ENCODE peak calls at places on chromosomes 6 and 20, in six cellular contexts. E, J, Z, C, L and I are unnamed samples.

GRCh38 chr6:168877821-168878282 is 375.8 kb downstream of the THBS2 start:
- DNase-seq in E (no peak), Z (no peak), C (no peak), L (no peak), J (no peak), I (no peak)

GRCh38 chr6:52725530-52726192 is 37.6 kb downstream of the GSTA2 start:
- DNase-seq in L (no peak), E (no peak), Z (peak; percentile 30), C (no peak), J (no peak), I (no peak)

GRCh38 chr20:38601216-38602184 is at the start of gene ARHGAP40:
- DNase-seq in J (no peak), Z (peak; percentile 46), E (no peak), C (no peak), L (no peak), I (peak; percentile 51)

GRCh38 chr6:109686566-109686965 is 4.4 kb downstream of the AK9 start:
- DNase-seq in Z (no peak), E (no peak), J (no peak), L (no peak), C (no peak), I (no peak)

GRCh38 chr6:137237413-137238170 is 18.4 kb upstream of the IFNGR1 start:
- DNase-seq in J (no peak), C (no peak), E (no peak), L (no peak), Z (peak; percentile 53), I (no peak)

GRCh38 chr6:29887330-29887818 is 55.0 kb upstream of the HLA-A start:
- DNase-seq in Z (no peak), L (no peak), C (no peak), E (no peak), J (peak; percentile 65), I (peak; percentile 34)

GRCh38 chr6:133807531-133807930 is 81.4 kb upstream of the TCF21 start:
- DNase-seq in C (no peak), Z (no peak), L (no peak), J (no peak), E (no peak), I (no peak)

GRCh38 chr20:21432911-21433310 is 35.6 kb upstream of the NKX2-4 start:
- DNase-seq in C (no peak), L (no peak), Z (no peak), J (no peak), E (no peak), I (no peak)

GRCh38 chr6:35014341-35014740 is 125.3 kb downstream of the ANKS1A start:
- DNase-seq in Z (no peak), J (no peak), C (no peak), L (no peak), E (no peak), I (no peak)

GRCh38 chr20:16014436-16014835 is 558.8 kb downstream of the KIF16B start:
- DNase-seq in L (no peak), C (no peak), Z (no peak), J (no peak), E (no peak), I (no peak)

GRCh38 chr20:52150440-52151258 is 40.9 kb downstream of the ZFP64 start:
- DNase-seq in Z (no peak), C (no peak), J (no peak), E (peak; percentile 76), L (peak; percentile 51), I (peak; percentile 54)

GRCh38 chr6:136031982-136032381 is 180.5 kb downstream of the PDE7B start:
- DNase-seq in J (no peak), E (peak; percentile 47), L (peak; percentile 4), Z (no peak), C (no peak), I (no peak)

GRCh38 chr6:146997062-146997461 is 207.2 kb upstream of the STXBP5 start:
- DNase-seq in L (no peak), C (no peak), E (no peak), J (no peak), Z (no peak), I (no peak)

GRCh38 chr6:148868901-148869300 is 122.1 kb downstream of the UST start:
- DNase-seq in J (no peak), E (no peak), Z (no peak), L (no peak), C (no peak), I (no peak)

GRCh38 chr6:107689881-107690545 is 134.1 kb downstream of the SCML4 start:
- DNase-seq in E (no peak), L (no peak), J (no peak), C (no peak), Z (no peak), I (no peak)

GRCh38 chr6:168354338-168354737 is 34.8 kb upstream of the DACT2 start:
- DNase-seq in J (no peak), Z (no peak), C (no peak), E (no peak), L (no peak), I (no peak)

GRCh38 chr20:51512645-51513044 is 29.9 kb downstream of the NFATC2 start:
- DNase-seq in C (no peak), J (no peak), E (no peak), L (no peak), Z (no peak), I (no peak)

GRCh38 chr20:48826883-48827771 is 672 bp downstream of the PREX1 start:
- DNase-seq in E (no peak), L (peak; percentile 67), J (no peak), Z (no peak), C (no peak), I (peak; percentile 79)

GRCh38 chr6:92431502-92431901 is 987.9 kb downstream of the EPHA7 start:
- DNase-seq in L (no peak), C (no peak), J (no peak), Z (no peak), E (no peak), I (no peak)

DNA sequence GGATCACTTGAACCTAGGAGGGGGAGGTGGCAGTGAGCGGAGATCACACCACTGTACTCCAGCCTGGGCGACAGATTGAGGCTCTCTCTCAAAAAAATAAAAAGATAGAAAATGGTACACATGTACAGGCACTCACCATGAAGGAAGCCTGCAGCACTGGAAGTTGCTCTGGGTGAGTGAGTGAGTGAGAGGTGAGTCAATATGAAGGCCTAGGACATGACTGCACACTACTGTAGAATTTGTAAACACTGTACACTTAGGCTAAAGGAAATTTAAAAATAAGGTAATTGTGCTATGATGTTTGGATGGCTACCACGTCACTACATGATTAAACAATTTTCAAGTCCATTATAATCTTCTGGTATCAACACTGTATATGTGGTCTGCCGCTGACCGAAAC is 216.2 kb downstream of the FOXC1 start:
- DNase-seq in Z (no peak), J (no peak), E (no peak), C (no peak), L (no peak), I (no peak)
- H3K27ac ChIP-seq in Z (no peak overlapping the region), J (no peak overlapping the region), E (no peak overlapping the region), C (no peak overlapping the region), L (no peak overlapping the region), I (no peak overlapping the region)

DNA sequence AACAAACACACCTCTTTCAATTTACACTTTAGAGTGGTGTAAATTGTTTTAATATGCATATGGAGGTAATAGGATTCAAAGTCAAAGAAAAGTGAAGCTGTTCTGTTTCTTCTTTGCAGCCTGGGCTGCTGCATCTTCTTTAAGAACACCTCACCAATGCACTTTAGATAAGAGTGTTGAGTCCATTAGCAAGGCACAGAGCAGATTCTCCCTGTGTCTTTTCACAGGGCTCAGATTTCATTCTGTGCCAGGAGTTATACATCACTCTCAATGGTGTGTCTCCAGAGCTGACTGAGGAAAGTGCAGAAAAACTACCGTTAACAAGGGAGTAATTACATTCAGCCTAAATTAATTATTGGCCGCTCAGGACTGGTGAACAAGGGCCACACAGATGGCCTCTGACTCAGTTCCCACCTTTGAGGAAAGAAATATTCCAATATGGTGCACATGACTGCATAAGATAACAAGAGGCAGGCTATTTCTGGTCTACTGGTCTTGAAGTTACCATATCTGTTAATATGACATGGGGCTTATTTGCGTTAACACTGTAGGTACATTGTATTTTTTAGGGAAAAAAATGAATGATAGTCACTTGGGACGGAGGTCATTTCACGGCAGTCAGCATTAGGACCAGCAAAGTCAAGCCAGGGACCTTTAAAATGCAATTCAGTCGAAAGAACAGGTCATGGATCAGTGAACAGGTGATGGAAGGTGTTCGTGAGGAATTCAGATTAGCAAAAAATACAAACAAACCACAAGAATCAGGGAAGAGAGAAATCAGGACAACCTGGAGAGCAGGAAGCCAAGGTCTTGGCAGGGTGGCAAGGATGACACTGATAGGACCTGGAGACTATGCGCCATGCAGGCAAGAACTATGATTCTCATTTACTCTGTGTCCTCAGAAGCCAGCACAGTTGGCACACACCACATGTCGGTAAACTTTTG is 203.7 kb downstream of the TBX18 start:
- DNase-seq in C (no peak), L (no peak), J (no peak), Z (no peak), E (no peak), I (no peak)
- H3K27ac ChIP-seq in C (no peak overlapping the region), L (no peak overlapping the region), J (no peak overlapping the region), Z (no peak overlapping the region), E (no peak overlapping the region), I (no peak overlapping the region)

GRCh38 chr20:591941-592340 is 18.2 kb downstream of the TCF15 start:
- DNase-seq in E (no peak), Z (no peak), L (no peak), J (no peak), C (no peak), I (no peak)

GRCh38 chr20:597560-597959 is 12.5 kb downstream of the TCF15 start:
- DNase-seq in Z (no peak), J (no peak), L (no peak), E (no peak), C (no peak), I (no peak)

GRCh38 chr20:592506-592905 is 17.6 kb downstream of the TCF15 start:
- DNase-seq in Z (no peak), J (no peak), L (no peak), E (no peak), C (no peak), I (no peak)

GRCh38 chr20:598133-598881 is 11.8 kb downstream of the TCF15 start:
- DNase-seq in C (no peak), E (no peak), J (no peak), L (no peak), Z (no peak), I (no peak)

DNA sequence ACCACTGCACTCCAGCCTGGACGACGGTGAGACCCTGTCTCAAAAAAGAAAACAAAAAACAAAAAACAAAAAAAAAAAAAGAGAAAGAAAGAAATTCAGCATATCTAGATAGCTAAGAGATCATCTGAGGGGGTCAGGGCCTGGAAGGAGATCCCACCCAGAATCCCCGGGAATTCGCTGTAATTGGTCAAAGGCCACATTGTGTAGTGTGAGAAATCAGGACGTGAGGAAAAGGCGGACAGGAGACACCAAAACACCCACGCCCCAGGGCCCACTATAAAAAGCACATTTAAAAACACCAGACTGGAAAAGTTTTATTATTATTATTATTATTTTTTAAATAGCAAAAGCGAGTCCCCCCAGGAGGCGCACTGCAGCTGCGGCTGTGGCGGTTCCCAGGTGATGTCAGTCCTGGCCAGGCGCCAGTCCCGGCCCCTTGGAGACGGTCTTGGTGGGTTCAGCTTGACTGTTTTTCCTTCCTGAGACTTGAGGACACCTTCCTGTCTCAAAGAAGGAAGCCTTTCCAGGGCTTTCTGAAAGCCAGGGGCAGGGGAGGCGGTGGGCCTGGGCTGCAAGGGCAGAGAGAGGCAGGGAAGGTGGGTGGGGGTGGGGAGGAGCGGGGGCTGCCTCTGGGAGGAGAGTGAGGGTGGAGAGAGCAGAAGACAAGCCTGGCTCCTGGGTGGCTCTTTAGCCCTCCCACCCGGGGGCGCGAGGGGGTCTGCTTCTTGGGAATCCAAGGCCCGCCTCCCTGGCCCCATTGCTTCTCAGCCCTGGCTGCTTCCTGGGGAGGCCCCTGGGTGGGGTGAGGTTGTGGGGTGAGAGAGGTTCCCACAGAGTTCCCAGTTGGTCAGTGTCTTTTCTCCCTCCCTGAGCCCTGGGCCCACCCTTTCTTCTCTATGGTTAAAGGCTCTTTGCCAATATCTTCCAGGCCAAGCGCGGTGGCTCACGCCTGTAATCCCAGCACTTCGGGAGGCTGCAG is 14.5 kb downstream of the TCF15 start:
- DNase-seq in C (no peak), E (no peak), L (no peak), J (no peak), Z (no peak), I (no peak)
- H3K27ac ChIP-seq in C (no peak overlapping the region), E (no peak overlapping the region), L (no peak overlapping the region), J (no peak overlapping the region), Z (no peak overlapping the region), I (no peak overlapping the region)

GRCh38 chr6:11214911-11215310 is 17.6 kb downstream of the NEDD9 start:
- DNase-seq in E (no peak), C (no peak), J (no peak), L (no peak), Z (no peak), I (no peak)
- H3K27ac ChIP-seq in E (no peak overlapping the region), C (peak overlapping the region; percentile 57), J (no peak overlapping the region), L (no peak overlapping the region), Z (peak overlapping the region; percentile 91), I (no peak overlapping the region)